ENCODE peak calls at places on chromosome 9, in eight cellular contexts. F, N, K, I, H, U, T and B are unnamed samples.

GRCh38 chr9:2758162-2758950 is 41.0 kb downstream of the KCNV2 start:
- DNase-seq in I (no peak), U (no peak), H (no peak), N (no peak), F (no peak), T (no peak), K (no peak), B (peak)

GRCh38 chr9:109258619-109259321 is 62.1 kb downstream of the EPB41L4B start:
- DNase-seq in F (no peak), T (peak), K (peak), U (no peak), H (no peak), I (peak), N (no peak), B (no peak)

GRCh38 chr9:70465904-70466303 is 51.4 kb upstream of the KLF9 start:
- DNase-seq in U (no peak), T (no peak), H (no peak), F (no peak), N (no peak), K (no peak), I (no peak), B (no peak)

GRCh38 chr9:34655394-34655793 is 3.4 kb downstream of the IL11RA start:
- DNase-seq in K (no peak), H (no peak), U (no peak), N (no peak), I (no peak), F (no peak), T (no peak), B (no peak)

GRCh38 chr9:14967450-14968321 is 57.5 kb upstream of the FREM1 start:
- DNase-seq in U (no peak), I (no peak), F (no peak), N (no peak), H (no peak), T (no peak), K (no peak), B (no peak)

GRCh38 chr9:26131891-26132290 is 453.6 kb upstream of the TUSC1 start:
- DNase-seq in I (no peak), U (no peak), N (no peak), H (no peak), T (no peak), K (no peak), F (peak), B (peak)

GRCh38 chr9:27535701-27536118 is 6.1 kb upstream of the MOB3B start:
- DNase-seq in N (no peak), T (peak), F (no peak), K (peak), U (peak), H (no peak), I (no peak), B (no peak)

GRCh38 chr9:17470449-17470848 is 108.4 kb upstream of the SH3GL2 start:
- DNase-seq in N (no peak), H (no peak), K (no peak), U (no peak), F (no peak), I (no peak), T (no peak), B (no peak)

GRCh38 chr9:128635266-128636023 is 21.2 kb downstream of the DYNC2I2 start:
- DNase-seq in K (peak), F (peak), U (no peak), I (peak), H (peak), N (no peak), T (peak), B (peak)

GRCh38 chr9:20622330-20623020 is at the start of gene MLLT3:
- DNase-seq in N (peak), H (peak), F (peak), U (peak), T (peak), I (peak), K (peak), B (peak)

GRCh38 chr9:36597412-36598178 is 24.9 kb downstream of the MELK start:
- DNase-seq in K (peak), I (peak), T (peak), U (peak), H (peak), N (no peak), F (peak), B (peak)

GRCh38 chr9:19130436-19130835 is 3.1 kb upstream of the PLIN2 start:
- DNase-seq in K (peak), T (peak), F (no peak), I (no peak), N (no peak), U (no peak), H (no peak), B (no peak)

GRCh38 chr9:33209394-33209793 is 30.6 kb upstream of the SPINK4 start:
- DNase-seq in F (no peak), H (no peak), T (no peak), U (no peak), N (no peak), K (no peak), I (no peak), B (no peak)

GRCh38 chr9:4774209-4774608 is 18.5 kb upstream of the RCL1 start:
- DNase-seq in T (no peak), H (no peak), U (no peak), K (no peak), F (no peak), N (no peak), I (no peak), B (peak)

GRCh38 chr9:34684145-34684544 is 6.9 kb downstream of the CCL19 start:
- DNase-seq in I (no peak), N (no peak), T (no peak), F (no peak), U (no peak), H (no peak), K (no peak), B (no peak)

DNA sequence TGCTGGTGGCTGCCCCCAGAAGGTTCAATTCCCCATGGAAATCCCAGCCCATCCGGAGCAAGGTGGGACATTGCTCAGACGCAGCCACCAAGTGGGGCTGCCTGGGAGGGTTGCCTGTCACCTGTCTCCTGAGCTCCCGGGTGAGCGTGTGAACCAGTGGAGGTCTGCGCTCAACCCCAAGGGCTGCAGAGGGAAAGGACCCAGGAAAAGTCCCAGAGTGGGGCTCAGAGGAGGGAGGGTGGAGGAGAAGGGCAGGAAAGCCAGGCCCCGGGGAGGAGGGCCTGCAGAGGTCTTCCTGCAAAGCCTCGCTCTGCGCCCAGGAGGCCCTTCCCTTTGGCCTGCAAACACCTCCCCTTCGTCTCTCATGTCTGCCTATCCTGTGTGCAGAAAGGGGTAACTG is 119.5 kb upstream of the SARDH start:
- DNase-seq in T (no peak), I (no peak), U (no peak), K (no peak), H (no peak), F (no peak), N (no peak), B (no peak)
- H3K4me2 ChIP-seq in T (no peak), I (no peak), U (no peak), K (no peak), H (no peak), F (no peak), N (no peak), B (no peak)

DNA sequence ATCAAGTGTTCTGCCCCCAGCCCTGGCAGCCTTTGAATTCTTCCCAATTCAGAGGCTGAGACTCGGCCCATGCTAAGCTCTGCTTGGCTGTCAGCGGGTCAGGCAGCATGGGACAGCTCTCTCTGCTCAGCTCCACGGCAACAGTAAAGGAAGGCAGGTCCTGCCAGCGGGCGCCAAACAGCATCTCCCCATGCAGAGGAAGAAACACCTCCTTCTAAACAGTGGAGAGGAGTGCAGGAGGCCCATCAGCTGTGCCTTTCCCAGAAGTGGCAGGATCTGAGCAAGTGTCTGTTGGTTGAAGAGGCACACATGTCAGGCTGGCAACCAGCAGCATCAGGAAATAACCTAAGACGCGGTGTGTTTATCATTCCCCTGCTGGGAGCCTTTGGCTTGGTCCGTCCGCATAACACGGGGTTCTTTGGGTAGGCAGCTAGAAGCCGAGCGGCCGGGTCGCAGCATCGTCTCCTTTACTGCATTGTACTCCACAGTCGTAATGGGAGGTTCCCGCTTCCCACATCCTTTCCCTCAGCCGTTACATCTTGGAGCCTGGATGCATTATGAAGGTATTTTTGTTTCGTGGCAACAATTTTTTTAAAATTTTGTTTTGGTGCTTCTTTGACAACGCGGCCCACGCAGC is 42.7 kb upstream of the NCS1 start:
- DNase-seq in F (no peak), I (no peak), K (no peak), N (no peak), H (no peak), T (no peak), U (no peak), B (no peak)
- H3K27ac ChIP-seq in F (peak), I (peak), K (no peak), N (no peak), H (no peak), T (no peak), U (no peak), B (peak)

GRCh38 chr9:13324988-13325387 is 45.5 kb upstream of the MPDZ start:
- DNase-seq in F (no peak), T (no peak), I (no peak), N (no peak), K (no peak), H (no peak), U (no peak), B (peak)

GRCh38 chr9:13331320-13331719 is 51.8 kb upstream of the MPDZ start:
- DNase-seq in N (no peak), H (no peak), U (no peak), I (no peak), K (no peak), T (no peak), F (no peak), B (no peak)

GRCh38 chr9:13330396-13331004 is 51.0 kb upstream of the MPDZ start:
- DNase-seq in T (peak), K (no peak), N (no peak), H (no peak), F (no peak), U (no peak), I (peak), B (no peak)
- TF ChIP-seq EZH2phosphoT487 in T (no peak), K (no peak), N (no peak), H (no peak), F (no peak), U (no peak), I (no peak), B (no peak)

GRCh38 chr9:116674210-116674980 is 12.7 kb upstream of the TRIM32 start:
- DNase-seq in T (peak), H (no peak), U (no peak), F (no peak), I (no peak), N (no peak), K (no peak), B (peak)
- H3K4me2 ChIP-seq in T (no peak), H (no peak), U (no peak), F (no peak), I (no peak), N (no peak), K (no peak), B (no peak)

GRCh38 chr9:31336841-31337240 is 1047.6 kb upstream of the ACO1 start:
- DNase-seq in F (no peak), K (no peak), H (no peak), I (no peak), U (peak), N (no peak), T (no peak), B (no peak)
- H3K27ac ChIP-seq in F (no peak), K (no peak), H (no peak), I (no peak), U (peak), N (no peak), T (no peak), B (no peak)

GRCh38 chr9:127520941-127521918 is 69.9 kb downstream of the LRSAM1 start:
- DNase-seq in U (no peak), H (no peak), F (peak), I (no peak), N (no peak), T (peak), K (no peak), B (peak)
- TF ChIP-seq EZH2phosphoT487 in U (no peak), H (no peak), F (no peak), I (no peak), N (no peak), T (no peak), K (no peak), B (no peak)

GRCh38 chr9:81902601-81903000 is 25.6 kb upstream of the SPATA31D4 start:
- DNase-seq in F (peak), K (no peak), N (no peak), U (no peak), H (no peak), I (no peak), T (no peak), B (peak)
- H3K4me2 ChIP-seq in F (no peak), K (no peak), N (no peak), U (no peak), H (no peak), I (no peak), T (no peak), B (peak)

DNA sequence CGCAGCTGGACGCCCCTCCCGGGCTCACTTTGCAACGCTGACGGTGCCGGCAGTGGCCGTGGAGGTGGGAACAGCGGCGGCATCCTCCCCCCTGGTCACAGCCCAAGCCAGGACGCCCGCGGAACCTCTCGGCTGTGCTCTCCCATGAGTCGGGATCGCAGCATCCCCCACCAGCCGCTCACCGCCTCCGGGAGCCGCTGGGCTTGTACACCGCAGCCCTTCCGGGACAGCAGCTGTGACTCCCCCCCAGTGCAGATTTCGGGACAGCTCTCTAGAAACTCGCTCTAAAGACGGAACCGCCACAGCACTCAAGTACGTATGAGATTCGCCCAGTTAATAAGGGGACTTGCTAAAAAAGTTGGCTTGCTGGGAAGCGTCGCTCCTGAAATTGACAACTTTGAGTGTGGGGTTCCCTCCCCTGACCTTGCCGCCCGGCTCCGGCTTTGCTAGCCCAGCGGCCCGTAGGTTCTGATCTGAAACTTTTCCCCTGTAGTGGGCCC is 461 bp downstream of the NR4A3 start:
- DNase-seq in U (no peak), I (no peak), H (no peak), T (no peak), N (peak), K (no peak), F (no peak), B (peak)
- H3K27ac ChIP-seq in U (peak), I (peak), H (peak), T (no peak), N (peak), K (no peak), F (no peak), B (peak)

GRCh38 chr9:116208417-116209232 is 55.0 kb downstream of the PAPPA start:
- DNase-seq in F (peak), T (no peak), K (no peak), I (no peak), N (no peak), U (no peak), H (no peak), B (peak)
- TF ChIP-seq EZH2phosphoT487 in F (no peak), T (no peak), K (no peak), I (no peak), N (no peak), U (no peak), H (no peak), B (no peak)